ENCODE peak calls at places on chromosomes 12 and 14, in four cellular contexts. C, O, Z and I are unnamed samples.

GRCh38 chr12:106108187-106108816 is 30.5 kb downstream of the NUAK1 start:
- DNase-seq in C (peak), O (no peak), Z (no peak), I (no peak)

GRCh38 chr14:72686832-72687231 is 207.1 kb downstream of the DPF3 start:
- DNase-seq in C (no peak), O (no peak), Z (no peak), I (no peak)

GRCh38 chr14:100332797-100333196 is 9.7 kb downstream of the SLC25A47 start:
- DNase-seq in C (no peak), O (no peak), Z (no peak), I (no peak)

GRCh38 chr12:52837341-52837741 is 3.2 kb upstream of the KRT79 start:
- DNase-seq in C (no peak), O (peak), Z (no peak), I (no peak)

GRCh38 chr12:56315256-56315625 is 547 bp downstream of the CNPY2 start:
- DNase-seq in C (peak), O (no peak), Z (no peak), I (peak)

GRCh38 chr12:112837629-112838191 is 46.2 kb downstream of the RPH3A start:
- DNase-seq in C (no peak), O (no peak), Z (no peak), I (no peak)

GRCh38 chr14:65632487-65632886 is 220.0 kb downstream of the FUT8 start:
- DNase-seq in C (no peak), O (no peak), Z (no peak), I (no peak)

GRCh38 chr14:56514663-56515371 is 64.8 kb upstream of the TMEM260 start:
- DNase-seq in C (peak), O (no peak), Z (no peak), I (peak)

GRCh38 chr14:73014105-73014504 is 12.8 kb downstream of the ZFYVE1 start:
- DNase-seq in C (no peak), O (no peak), Z (peak), I (no peak)

GRCh38 chr14:104768437-104769323 is 15.7 kb downstream of the SIVA1 start:
- DNase-seq in C (peak), O (peak), Z (peak), I (peak)

GRCh38 chr12:115599251-115599811 is 678.2 kb downstream of the MED13L start:
- DNase-seq in C (peak), O (no peak), Z (no peak), I (no peak)

GRCh38 chr12:119642986-119643385 is 24.9 kb upstream of the PRKAB1 start:
- DNase-seq in C (peak), O (no peak), Z (no peak), I (peak)

GRCh38 chr12:32039341-32039740 is 67.3 kb upstream of the BICD1 start:
- DNase-seq in C (no peak), O (no peak), Z (no peak), I (peak)

GRCh38 chr12:122790393-122791075 is 16.2 kb downstream of the CCDC62 start:
- DNase-seq in C (peak), O (no peak), Z (no peak), I (no peak)

GRCh38 chr12:116559330-116560080 is at the start of gene MAP1LC3B2:
- DNase-seq in C (peak), O (no peak), Z (peak), I (peak)

GRCh38 chr12:72586456-72586855 is 314.3 kb downstream of the TRHDE start:
- DNase-seq in C (peak), O (no peak), Z (no peak), I (no peak)

GRCh38 chr12:14934511-14934910 is 3.8 kb downstream of the ERP27 start:
- DNase-seq in C (no peak), O (no peak), Z (no peak), I (no peak)

GRCh38 chr12:105601158-105601557 is 270.7 kb downstream of the C12orf75 start:
- DNase-seq in C (no peak), O (no peak), Z (no peak), I (no peak)

GRCh38 chr12:3523058-3523457 is 32.1 kb downstream of the PRMT8 start:
- DNase-seq in C (peak), O (no peak), Z (no peak), I (no peak)

GRCh38 chr12:49827351-49828099 is 688 bp downstream of the NCKAP5L start:
- DNase-seq in C (peak), O (no peak), Z (no peak), I (peak)

GRCh38 chr12:67355428-67356385 is 86.5 kb downstream of the CAND1 start:
- DNase-seq in C (peak), O (peak), Z (peak), I (peak)

GRCh38 chr12:121494093-121494787 is 86.6 kb downstream of the KDM2B start:
- DNase-seq in C (peak), O (peak), Z (no peak), I (peak)

GRCh38 chr12:27822076-27822712 is 42.2 kb upstream of the MANSC4 start:
- DNase-seq in C (no peak), O (peak), Z (peak), I (no peak)

GRCh38 chr12:45727994-45728624 is 1.4 kb upstream of the ARID2 start:
- DNase-seq in C (no peak), O (no peak), Z (no peak), I (no peak)

GRCh38 chr12:26936559-26937442 is 980 bp downstream of the INTS13 start:
- DNase-seq in C (no peak), O (no peak), Z (no peak), I (no peak)

GRCh38 chr12:110176745-110177144 is 52.6 kb downstream of the IFT81 start:
- DNase-seq in C (no peak), O (no peak), Z (no peak), I (no peak)

GRCh38 chr12:125210104-125210755 is 145.0 kb downstream of the AACS start:
- DNase-seq in C (no peak), O (no peak), Z (no peak), I (no peak)

GRCh38 chr12:67068773-67069450 is 200.2 kb upstream of the CAND1 start:
- DNase-seq in C (peak), O (no peak), Z (no peak), I (peak)

GRCh38 chr14:102819790-102820330 is 42.6 kb downstream of the TRAF3 start:
- DNase-seq in C (no peak), O (no peak), Z (no peak), I (no peak)

GRCh38 chr12:27624586-27624985 is 71.7 kb upstream of the REP15 start:
- DNase-seq in C (no peak), O (no peak), Z (no peak), I (no peak)

GRCh38 chr14:106185837-106186233 is 659.5 kb downstream of the TMEM121 start:
- DNase-seq in C (no peak), O (no peak), Z (no peak), I (no peak)

GRCh38 chr12:70590549-70591226 is 46.5 kb downstream of the PTPRB start:
- DNase-seq in C (no peak), O (no peak), Z (no peak), I (no peak)

GRCh38 chr12:126895946-126896520 is 1370.9 kb upstream of the TMEM132C start:
- DNase-seq in C (no peak), O (no peak), Z (no peak), I (no peak)

GRCh38 chr14:37114559-37114958 is 57.8 kb downstream of the SLC25A21 start:
- DNase-seq in C (no peak), O (no peak), Z (no peak), I (no peak)

DNA sequence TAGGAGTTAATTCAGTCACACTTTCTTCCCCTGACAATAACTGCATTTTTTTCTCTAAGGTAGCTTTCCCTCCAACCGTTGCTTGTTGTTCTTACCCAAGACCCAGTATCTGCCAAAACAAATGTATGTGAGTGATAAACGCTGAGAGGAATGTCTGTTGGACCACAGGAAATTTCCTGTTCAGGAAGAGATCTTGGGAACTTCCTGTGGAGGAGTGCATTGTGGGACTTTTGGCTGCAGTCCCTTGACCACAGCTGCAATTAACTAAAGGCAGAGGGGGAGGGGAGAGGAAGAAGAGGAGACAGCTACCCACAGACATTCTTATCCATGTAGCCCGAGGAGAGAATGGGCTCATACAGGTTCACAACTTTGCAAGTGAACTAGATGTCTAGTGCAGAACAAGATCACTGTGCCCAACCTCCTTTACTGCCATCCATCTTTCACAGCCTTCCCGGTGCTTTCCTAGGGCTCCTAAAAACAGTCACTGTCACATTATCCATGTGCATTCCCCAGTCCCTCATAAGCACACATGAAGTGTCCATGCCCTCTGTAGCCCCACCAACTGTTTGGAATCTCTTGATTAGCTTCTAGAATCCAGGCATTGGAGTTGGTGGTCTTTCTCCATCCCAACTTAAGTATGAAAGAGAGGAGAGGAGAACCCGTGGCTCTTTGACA is 149.5 kb downstream of the ETV6 start:
- DNase-seq in C (no peak), O (no peak), Z (no peak), I (peak)
- TF ChIP-seq REST in C (no peak), O (no peak), Z (no peak), I (no peak)

GRCh38 chr12:12350868-12351463 is 924 bp upstream of the MANSC1 start:
- DNase-seq in C (no peak), O (no peak), Z (no peak), I (no peak)

GRCh38 chr12:12353807-12354206 is 3.1 kb upstream of the BORCS5 start:
- DNase-seq in C (no peak), O (no peak), Z (no peak), I (peak)

GRCh38 chr12:12353276-12353675 is 3.2 kb upstream of the MANSC1 start:
- DNase-seq in C (no peak), O (no peak), Z (no peak), I (no peak)

GRCh38 chr12:12349711-12350665 is at the start of gene MANSC1:
- DNase-seq in C (peak), O (no peak), Z (no peak), I (peak)
- TF ChIP-seq REST in C (no peak), O (no peak), Z (no peak), I (no peak)

GRCh38 chr14:94181835-94182234 is 7.7 kb downstream of the PPP4R4 start:
- DNase-seq in C (no peak), O (no peak), Z (no peak), I (no peak)
- TF ChIP-seq REST in C (no peak), O (no peak), Z (no peak), I (no peak)

DNA sequence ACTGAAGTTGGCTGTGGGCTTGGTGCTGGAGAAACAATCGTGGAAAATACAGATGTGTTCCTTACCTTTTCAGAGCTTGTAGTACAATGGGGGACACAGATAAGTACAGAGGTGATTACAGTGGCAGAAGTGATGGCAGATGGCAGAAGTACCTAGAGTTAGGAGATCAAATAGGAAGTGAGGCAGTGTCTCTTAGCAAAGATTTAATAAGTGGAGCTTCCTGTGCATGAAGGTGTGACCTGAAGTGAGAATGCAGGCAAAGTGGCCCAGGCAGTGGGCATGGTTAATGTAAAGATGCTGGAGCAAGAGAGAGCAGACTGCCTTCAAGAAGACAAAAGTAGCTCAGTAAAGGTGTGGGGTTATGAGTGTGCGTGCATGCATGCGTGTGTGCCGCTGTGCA is 16.0 kb downstream of the LRRK2 start:
- DNase-seq in C (no peak), O (no peak), Z (no peak), I (no peak)
- TF ChIP-seq REST in C (no peak), O (no peak), Z (no peak), I (no peak)

GRCh38 chr12:4648499-4649357 is at the start of the genes AKAP3 and NDUFA9:
- DNase-seq in C (peak), O (peak), Z (peak), I (peak)
- TF ChIP-seq REST in C (no peak), O (no peak), Z (no peak), I (no peak)